ENCODE peak calls at places on chromosomes 7 and 10, in eight cellular contexts. A is GM20000, J is uterus, C is kidney epithelial cell, D is spleen, Q is foreskin fibroblast, R is HFF-Myc, U is prostate gland. F is an unnamed sample.

GRCh38 chr10:43398939-43399871 is 9.8 kb downstream of the HNRNPF start:
- DNase-seq in A (no peak), J (no peak), C (no peak), D (no peak), Q (no peak), R (no peak), U (no peak), F (no peak)

GRCh38 chr7:140342732-140343514 is 55.4 kb downstream of the SLC37A3 start:
- DNase-seq in A (no peak), J (no peak), C (no peak), D (peak; percentile 74), Q (no peak), R (no peak), U (no peak), F (no peak)

GRCh38 chr10:59995862-59996261 is 89.5 kb upstream of the CCDC6 start:
- DNase-seq in A (no peak), J (no peak), C (no peak), D (no peak), Q (no peak), R (no peak), U (no peak), F (no peak)

GRCh38 chr7:18408461-18408860 is 87.1 kb upstream of the HDAC9 start:
- DNase-seq in A (no peak), J (peak; percentile 46), C (peak; percentile 56), D (no peak), Q (peak; percentile 86), R (no peak), U (no peak), F (no peak)

GRCh38 chr7:4791101-4791737 is 15.8 kb downstream of the AP5Z1 start:
- DNase-seq in A (no peak), J (no peak), C (no peak), D (no peak), Q (no peak), R (no peak), U (no peak), F (no peak)

GRCh38 chr7:98556288-98556687 is 60.8 kb upstream of the NPTX2 start:
- DNase-seq in A (no peak), J (no peak), C (no peak), D (peak; percentile 52), Q (no peak), R (no peak), U (peak; percentile 20), F (no peak)

GRCh38 chr10:128897414-128897928 is 569.6 kb upstream of the MGMT start:
- DNase-seq in A (no peak), J (no peak), C (no peak), D (no peak), Q (no peak), R (no peak), U (no peak), F (no peak)

GRCh38 chr7:144398911-144399310 is 4.6 kb downstream of the NOBOX start:
- DNase-seq in A (no peak), J (no peak), C (no peak), D (no peak), Q (no peak), R (no peak), U (no peak), F (no peak)

GRCh38 chr10:7932301-7933036 is 114.2 kb downstream of the TAF3 start:
- DNase-seq in A (no peak), J (no peak), C (no peak), D (no peak), Q (no peak), R (no peak), U (no peak), F (no peak)

GRCh38 chr10:13567030-13567429 is 19.7 kb upstream of the PRPF18 start:
- DNase-seq in A (no peak), J (no peak), C (no peak), D (no peak), Q (no peak), R (no peak), U (no peak), F (no peak)

GRCh38 chr7:104979167-104979841 is 34.7 kb upstream of the KMT2E start:
- DNase-seq in A (no peak), J (peak; percentile 30), C (no peak), D (no peak), Q (peak; percentile 75), R (no peak), U (peak; percentile 85), F (no peak)

GRCh38 chr7:8035647-8036518 is 67.3 kb downstream of the GLCCI1 start:
- DNase-seq in A (no peak), J (no peak), C (peak; percentile 18), D (no peak), Q (peak; percentile 16), R (peak; percentile 22), U (no peak), F (no peak)

GRCh38 chr10:93061594-93062498 is 1.2 kb downstream of the CYP26C1 start:
- DNase-seq in A (peak; percentile 51), J (no peak), C (no peak), D (peak; percentile 78), Q (no peak), R (no peak), U (no peak), F (peak; percentile 42)

GRCh38 chr10:104908581-104908980 is 267.5 kb downstream of the SORCS3 start:
- DNase-seq in A (no peak), J (no peak), C (no peak), D (no peak), Q (no peak), R (no peak), U (no peak), F (no peak)

GRCh38 chr7:137832382-137832781 is 14.4 kb downstream of the DGKI start:
- DNase-seq in A (no peak), J (no peak), C (no peak), D (no peak), Q (no peak), R (no peak), U (no peak), F (no peak)

GRCh38 chr10:80855348-80855971 is 317.8 kb downstream of the SH2D4B start:
- DNase-seq in A (peak; percentile 61), J (no peak), C (no peak), D (peak; percentile 60), Q (no peak), R (no peak), U (no peak), F (peak; percentile 51)

GRCh38 chr7:6030988-6031387 is at the start of gene ANKRD61:
- DNase-seq in A (no peak), J (no peak), C (no peak), D (no peak), Q (no peak), R (no peak), U (no peak), F (no peak)

GRCh38 chr10:62805139-62806092 is 896 bp downstream of the ADO start:
- DNase-seq in A (peak; percentile 83), J (peak; percentile 41), C (no peak), D (peak; percentile 93), Q (no peak), R (no peak), U (no peak), F (peak; percentile 44)

GRCh38 chr10:62459072-62459471 is 84.9 kb downstream of the ZNF365 start:
- DNase-seq in A (no peak), J (peak; percentile 49), C (no peak), D (no peak), Q (peak; percentile 59), R (peak; percentile 88), U (no peak), F (no peak)

GRCh38 chr7:157875230-157876179 is 538.7 kb downstream of the DNAJB6 start:
- DNase-seq in A (no peak), J (no peak), C (no peak), D (peak; percentile 81), Q (no peak), R (no peak), U (no peak), F (no peak)

GRCh38 chr10:93081834-93082233 is 8.1 kb downstream of the CYP26A1 start:
- DNase-seq in A (no peak), J (no peak), C (no peak), D (no peak), Q (no peak), R (no peak), U (no peak), F (no peak)

GRCh38 chr7:2452074-2452507 is 24.1 kb downstream of the GRIFIN start:
- DNase-seq in A (peak; percentile 75), J (no peak), C (no peak), D (peak; percentile 78), Q (no peak), R (no peak), U (no peak), F (peak; percentile 76)
- TF ChIP-seq CTCF in A (no peak), J (no peak), C (no peak), D (no peak), Q (no peak), R (no peak), U (no peak), F (no peak)

DNA sequence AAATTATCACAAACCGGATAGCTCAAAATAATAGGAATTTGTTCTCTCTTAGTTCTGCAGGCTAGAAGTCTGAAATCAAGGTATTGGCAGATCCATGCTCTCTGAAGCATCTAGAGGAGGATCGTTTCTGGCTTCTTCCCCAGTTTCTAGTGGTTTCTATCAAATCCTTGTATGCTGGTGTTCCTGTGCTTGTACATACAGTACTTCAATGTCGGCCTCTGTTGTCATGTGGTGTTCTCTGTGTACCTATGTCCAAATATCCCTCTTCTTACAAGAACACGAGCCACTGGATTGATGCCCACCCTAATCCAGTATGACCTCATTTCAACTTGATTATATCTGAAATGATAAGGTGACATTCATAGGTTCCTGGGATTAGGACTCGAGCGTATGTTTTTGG is 9.8 kb upstream of the TAX1BP1 start:
- DNase-seq in A (no peak), J (no peak), C (no peak), D (no peak), Q (no peak), R (no peak), U (no peak), F (no peak)
- TF ChIP-seq CTCF in A (no peak), J (no peak), C (no peak), D (no peak), Q (no peak), R (no peak), U (no peak), F (no peak)

DNA sequence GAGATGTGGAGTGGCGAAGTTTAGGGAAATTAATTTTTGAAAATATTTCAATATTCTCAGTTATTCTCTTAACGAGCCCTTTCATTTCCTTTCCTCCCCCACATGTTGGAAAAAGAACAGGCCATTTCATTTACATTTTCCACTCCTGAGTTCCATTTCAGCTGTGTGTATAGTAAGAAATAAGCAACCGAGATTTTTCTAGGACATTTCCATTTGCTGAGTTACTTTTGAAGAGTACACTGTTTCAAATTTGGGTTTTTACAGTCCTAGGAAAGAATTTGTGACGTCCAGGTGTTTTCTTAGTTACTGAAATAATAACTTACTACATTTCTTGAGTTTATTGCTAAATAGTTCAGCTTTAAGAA is 1.2 kb downstream of the SEPTIN7 start:
- DNase-seq in A (no peak), J (no peak), C (no peak), D (no peak), Q (no peak), R (no peak), U (no peak), F (no peak)
- TF ChIP-seq CTCF in A (no peak), J (no peak), C (no peak), D (no peak), Q (no peak), R (no peak), U (no peak), F (no peak)

DNA sequence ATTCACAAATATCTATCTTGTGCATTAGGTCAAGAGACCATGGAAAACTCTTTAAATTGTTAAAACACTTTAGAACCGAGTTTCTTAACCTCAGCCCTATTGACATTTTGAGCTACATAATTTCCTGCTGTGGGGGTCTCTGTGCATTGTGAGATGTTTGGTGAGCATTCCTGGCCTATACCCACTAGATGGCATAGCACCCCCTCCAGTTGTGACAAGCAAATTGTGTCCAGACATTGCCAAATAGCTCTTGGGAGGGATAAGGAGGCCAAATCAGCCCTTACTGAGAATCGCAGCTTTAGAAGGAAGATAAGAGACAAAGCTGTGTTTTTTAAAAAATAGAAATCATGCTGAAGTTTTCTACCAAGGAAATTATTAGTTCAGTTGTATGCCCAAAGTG is 1158.5 kb upstream of the C7orf33 start:
- DNase-seq in A (no peak), J (no peak), C (no peak), D (no peak), Q (no peak), R (no peak), U (no peak), F (no peak)
- TF ChIP-seq CTCF in A (no peak), J (no peak), C (peak; percentile 27), D (no peak), Q (peak; percentile 32), R (peak; percentile 6), U (no peak), F (no peak)

F was measured in GM13976.